ENCODE peak calls at places on chromosomes 4 and X, in five cellular contexts. O, H, C, N and B are unnamed samples.

GRCh38 chr4:83010111-83010521 is 507 bp downstream of the LIN54 start:
- DNase-seq in O (no peak), H (no peak), C (peak), N (no peak), B (no peak)

GRCh38 chrX:124098089-124098488 is 136.6 kb downstream of the STAG2 start:
- DNase-seq in O (peak), H (no peak), C (peak), N (no peak), B (peak)

GRCh38 chr4:2255501-2256155 is 6.3 kb downstream of the MXD4 start:
- DNase-seq in O (no peak), H (no peak), C (peak), N (no peak), B (no peak)

GRCh38 chr4:40933272-40934053 is 183.7 kb downstream of the NSUN7 start:
- DNase-seq in O (no peak), H (no peak), C (no peak), N (no peak), B (no peak)

GRCh38 chr4:73257995-73258667 is 467 bp downstream of the ANKRD17 start:
- DNase-seq in O (peak), H (peak), C (peak), N (no peak), B (peak)

GRCh38 chr4:3328814-3329663 is 36.2 kb downstream of the RGS12 start:
- DNase-seq in O (no peak), H (no peak), C (no peak), N (no peak), B (no peak)

GRCh38 chr4:28357985-28358384 is 1497.3 kb downstream of the STIM2 start:
- DNase-seq in O (peak), H (no peak), C (peak), N (no peak), B (no peak)

GRCh38 chrX:48558270-48558669 is 16.0 kb upstream of the RBM3 start:
- DNase-seq in O (peak), H (no peak), C (no peak), N (no peak), B (no peak)

GRCh38 chr4:6724461-6725111 is 8.6 kb downstream of the BLOC1S4 start:
- DNase-seq in O (no peak), H (no peak), C (no peak), N (no peak), B (no peak)

GRCh38 chrX:118760025-118760424 is 32.6 kb downstream of the IL13RA1 start:
- DNase-seq in O (no peak), H (no peak), C (no peak), N (no peak), B (no peak)

GRCh38 chrX:47743504-47743903 is 84.5 kb upstream of the UXT start:
- DNase-seq in O (no peak), H (no peak), C (no peak), N (no peak), B (no peak)

GRCh38 chr4:2304877-2305561 is 43.1 kb upstream of the MXD4 start:
- DNase-seq in O (no peak), H (no peak), C (no peak), N (no peak), B (no peak)

GRCh38 chr4:7330031-7330596 is 104.6 kb downstream of the PSAPL1 start:
- DNase-seq in O (no peak), H (no peak), C (peak), N (no peak), B (no peak)

GRCh38 chrX:7068939-7069367 is 78.6 kb upstream of the STS start:
- DNase-seq in O (no peak), H (no peak), C (peak), N (no peak), B (no peak)

GRCh38 chrX:17242470-17242869 is 132.5 kb upstream of the NHS start:
- DNase-seq in O (peak), H (peak), C (peak), N (no peak), B (peak)

GRCh38 chr4:2930821-2931764 is 32.1 kb downstream of the NOP14 start:
- DNase-seq in O (no peak), H (no peak), C (no peak), N (no peak), B (no peak)

GRCh38 chr4:139207873-139208403 is 30.9 kb upstream of the ELF2 start:
- DNase-seq in O (no peak), H (no peak), C (no peak), N (no peak), B (no peak)

GRCh38 chrX:105017641-105018040 is 202.9 kb downstream of the TEX13A start:
- DNase-seq in O (no peak), H (no peak), C (no peak), N (no peak), B (no peak)

GRCh38 chr4:140635606-140636005 is 66.8 kb upstream of the UCP1 start:
- DNase-seq in O (peak), H (no peak), C (peak), N (no peak), B (peak)

GRCh38 chr4:187276786-187277408 is 553.2 kb upstream of the FAT1 start:
- DNase-seq in O (no peak), H (no peak), C (no peak), N (no peak), B (no peak)

GRCh38 chrX:63421411-63421810 is 70.3 kb upstream of the SPIN4 start:
- DNase-seq in O (no peak), H (no peak), C (peak), N (no peak), B (no peak)

GRCh38 chr4:176274441-176274840 is 5.4 kb upstream of the ASB5 start:
- DNase-seq in O (peak), H (no peak), C (no peak), N (no peak), B (no peak)

GRCh38 chr4:59339631-59340030 is 1860.5 kb upstream of the ADGRL3 start:
- DNase-seq in O (no peak), H (no peak), C (peak), N (no peak), B (no peak)

GRCh38 chr4:98470831-98471230 is 187.6 kb downstream of the TSPAN5 start:
- DNase-seq in O (no peak), H (no peak), C (no peak), N (no peak), B (no peak)

GRCh38 chr4:150569384-150569987 is 12.5 kb upstream of the MAB21L2 start:
- DNase-seq in O (peak), H (no peak), C (no peak), N (no peak), B (no peak)

GRCh38 chrX:42748067-42748850 is 29.7 kb downstream of the PPP1R2C start:
- DNase-seq in O (no peak), H (no peak), C (no peak), N (no peak), B (no peak)

GRCh38 chr4:174438711-174439110 is 83.6 kb downstream of the HPGD start:
- DNase-seq in O (no peak), H (no peak), C (no peak), N (no peak), B (no peak)

GRCh38 chrX:5278908-5279307 is 949.8 kb downstream of the NLGN4X start:
- DNase-seq in O (no peak), H (no peak), C (no peak), N (no peak), B (no peak)
- TF ChIP-seq JUNB in O (no peak), H (no peak), C (no peak), N (no peak), B (no peak)

DNA sequence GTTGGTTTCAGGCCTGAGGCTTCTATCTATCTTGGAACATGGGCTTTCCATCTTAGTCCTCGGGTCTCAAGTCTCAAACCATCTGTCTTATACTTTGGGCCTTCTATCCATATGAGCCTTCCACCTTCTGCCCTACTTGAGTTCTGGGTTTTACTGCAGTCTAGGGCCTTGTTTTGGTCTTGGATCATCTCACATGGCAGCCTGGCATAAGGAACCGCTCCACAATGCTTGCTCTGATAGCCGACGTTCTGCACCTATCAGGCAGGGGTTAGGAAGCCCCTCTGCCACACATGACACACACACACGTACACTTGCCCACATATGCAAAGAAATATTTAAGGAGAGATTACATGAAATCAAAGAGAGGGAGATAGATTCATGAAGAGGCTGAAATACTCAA is 264.0 kb downstream of the CHIC1 start:
- DNase-seq in O (no peak), H (no peak), C (no peak), N (no peak), B (no peak)
- TF ChIP-seq JUNB in O (no peak), H (no peak), C (no peak), N (no peak), B (no peak)

GRCh38 chrX:103276581-103277002 is at the start of gene TCEAL5:
- DNase-seq in O (no peak), H (no peak), C (peak), N (no peak), B (no peak)
- TF ChIP-seq JUNB in O (no peak), H (no peak), C (no peak), N (no peak), B (no peak)

GRCh38 chr4:109494538-109494937 is 60.9 kb downstream of the SEC24B start:
- DNase-seq in O (no peak), H (no peak), C (no peak), N (no peak), B (no peak)
- TF ChIP-seq JUNB in O (no peak), H (no peak), C (no peak), N (no peak), B (no peak)

GRCh38 chr4:77159798-77160197 is 2.8 kb downstream of the CCNG2 start:
- DNase-seq in O (no peak), H (no peak), C (no peak), N (no peak), B (no peak)

GRCh38 chr4:77156533-77156911 is 485 bp upstream of the CCNG2 start:
- DNase-seq in O (peak), H (peak), C (peak), N (peak), B (peak)

GRCh38 chr4:77156912-77157858 is at the start of gene CCNG2:
- DNase-seq in O (peak), H (peak), C (peak), N (no peak), B (peak)

GRCh38 chr4:77157859-77158486 is 966 bp downstream of the CCNG2 start:
- DNase-seq in O (peak), H (peak), C (peak), N (peak), B (peak)

GRCh38 chr4:77158487-77158861 is 1.5 kb downstream of the CCNG2 start:
- DNase-seq in O (no peak), H (peak), C (no peak), N (no peak), B (no peak)
- TF ChIP-seq JUNB in O (no peak), H (no peak), C (no peak), N (no peak), B (no peak)

DNA sequence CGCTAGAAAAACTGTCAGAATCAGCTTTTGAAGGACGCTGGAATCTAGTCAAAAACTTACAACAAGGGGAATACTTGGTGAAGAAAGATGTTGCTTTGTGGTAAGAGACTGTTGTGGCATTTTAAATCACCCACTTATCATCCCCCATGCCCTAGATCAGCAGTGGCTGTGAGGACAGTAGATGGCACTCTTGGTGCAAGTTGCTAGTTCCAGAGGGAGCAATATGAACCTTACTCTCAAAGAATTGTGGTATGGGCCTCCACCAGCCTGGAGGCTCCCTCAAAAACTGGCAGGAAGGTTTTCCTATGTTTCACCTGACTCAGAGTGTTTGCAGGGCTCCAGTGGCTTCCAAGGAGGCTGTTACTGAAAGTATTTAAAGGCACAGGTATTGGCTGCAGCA is 37.7 kb upstream of the SLC16A2 start:
- DNase-seq in O (peak), H (no peak), C (peak), N (no peak), B (peak)
- TF ChIP-seq JUNB in O (no peak), H (no peak), C (no peak), N (no peak), B (no peak)

DNA sequence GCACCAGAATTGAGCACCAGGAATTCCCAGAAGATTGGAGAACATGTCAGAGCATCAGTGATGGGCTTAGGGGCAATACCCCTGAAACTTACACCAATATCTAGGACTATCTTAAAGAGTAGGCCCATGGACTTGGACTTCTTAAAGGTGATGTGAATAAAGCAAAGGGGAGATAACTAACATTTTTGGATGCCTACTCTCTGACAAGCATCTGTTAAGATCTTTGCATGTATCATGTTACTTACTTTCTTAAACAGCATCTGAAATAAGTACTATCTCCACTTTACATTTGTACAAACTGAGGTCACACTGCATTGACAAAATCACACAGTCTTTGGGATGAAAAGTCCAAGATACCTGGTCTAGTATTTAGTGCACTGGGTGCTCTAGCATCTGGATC is 258.6 kb upstream of the ARSJ start:
- DNase-seq in O (no peak), H (no peak), C (no peak), N (no peak), B (no peak)
- TF ChIP-seq JUNB in O (no peak), H (no peak), C (no peak), N (no peak), B (no peak)

DNA sequence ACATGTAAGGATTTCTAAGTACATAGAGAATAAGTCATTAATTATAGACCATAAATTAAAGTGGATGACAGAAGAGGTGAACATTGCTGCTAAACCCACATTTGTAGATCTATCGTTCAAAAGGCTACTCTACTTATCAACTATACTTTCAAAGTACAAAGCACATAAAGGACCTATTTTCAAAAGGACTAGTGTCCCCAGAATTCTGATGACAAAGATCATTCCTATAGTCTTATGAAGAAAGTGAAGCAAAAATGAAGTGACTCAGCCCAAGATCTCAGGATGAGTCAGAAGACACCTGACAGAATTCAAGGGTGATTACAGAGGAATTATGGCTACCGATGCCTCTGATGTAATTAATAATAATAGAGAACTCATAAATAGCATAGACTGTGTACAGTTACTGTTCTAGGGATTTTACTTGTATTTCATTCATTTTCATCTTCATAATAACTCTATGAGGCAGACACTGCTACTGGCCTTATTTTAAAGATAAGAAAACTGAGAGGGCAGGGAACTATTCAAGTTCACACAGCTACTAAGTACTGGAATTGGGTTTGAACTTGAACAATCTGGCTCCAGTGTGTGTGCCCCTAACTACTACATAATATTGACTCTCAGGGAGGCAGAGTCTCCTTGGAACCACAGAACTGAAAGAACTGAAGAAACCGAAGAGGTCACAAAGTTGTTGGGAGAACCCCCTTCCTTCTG is 17.1 kb downstream of the USP46 start:
- DNase-seq in O (no peak), H (no peak), C (no peak), N (peak), B (no peak)
- TF ChIP-seq JUNB in O (no peak), H (no peak), C (no peak), N (peak), B (no peak)

DNA sequence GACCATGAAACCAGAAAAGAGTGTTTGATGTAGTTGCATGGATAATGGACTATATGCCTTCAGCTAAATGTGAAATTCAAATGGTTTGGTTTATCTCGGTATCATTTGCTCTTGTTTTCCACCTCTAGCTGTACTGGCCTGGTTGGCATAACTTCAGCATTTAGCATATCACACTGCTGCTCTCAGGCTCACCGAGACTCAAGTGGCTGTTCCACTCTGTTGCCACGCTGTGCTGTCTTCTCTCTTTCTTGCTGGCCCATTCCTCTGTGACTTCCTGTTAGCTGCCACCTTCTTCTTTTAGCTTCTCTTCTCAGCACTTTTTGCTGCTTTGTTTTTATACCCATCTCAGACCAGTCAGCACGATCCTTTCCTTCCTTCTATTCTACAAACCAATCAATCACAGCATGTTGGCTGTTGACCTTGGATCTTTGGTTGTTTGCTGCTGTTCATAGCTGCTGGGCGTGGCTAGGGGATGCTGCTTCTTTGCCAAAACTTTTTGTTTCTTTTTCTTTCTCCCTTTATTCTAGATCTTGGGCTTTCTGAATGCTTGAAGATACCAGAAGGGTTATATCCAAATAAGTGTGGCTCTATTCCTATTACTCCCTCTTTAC is 24.0 kb downstream of the INTS6L start:
- DNase-seq in O (no peak), H (no peak), C (no peak), N (no peak), B (no peak)
- TF ChIP-seq JUNB in O (no peak), H (no peak), C (no peak), N (no peak), B (no peak)

GRCh38 chr4:100913685-100914084 is 395.9 kb upstream of the EMCN start:
- DNase-seq in O (no peak), H (no peak), C (peak), N (no peak), B (no peak)
- TF ChIP-seq JUNB in O (no peak), H (no peak), C (no peak), N (no peak), B (no peak)